ENCODE peak calls at places on chromosomes 4 and X, in six cellular contexts. P is IMR-90, I is mesenchymal stem cell, V is H1, U is neuronal stem cell, H is H9. B is an unnamed sample.

GRCh38 chrX:40130207-40130606 is 32.4 kb upstream of the BCOR start:
- DNase-seq in P (peak; percentile 70), H (no peak), V (no peak), I (peak; percentile 80), U (no peak), B (peak; percentile 71)

GRCh38 chrX:10722804-10723364 is 102.5 kb upstream of the MID1 start:
- DNase-seq in V (peak; percentile 76), H (peak; percentile 46), P (peak; percentile 67), U (peak; percentile 39), I (peak; percentile 37), B (peak; percentile 61)

GRCh38 chr4:4504783-4505182 is 37.1 kb downstream of the STX18 start:
- DNase-seq in P (no peak), H (no peak), V (no peak), I (no peak), U (no peak), B (no peak)

GRCh38 chr4:149264093-149264733 is 551.4 kb downstream of the IQCM start:
- DNase-seq in P (peak; percentile 74), V (peak; percentile 48), H (peak; percentile 46), I (peak; percentile 48), U (peak; percentile 26), B (peak; percentile 73)

GRCh38 chr4:17030543-17030942 is 132.1 kb upstream of the LDB2 start:
- DNase-seq in U (no peak), V (no peak), I (peak; percentile 75), P (peak; percentile 96), H (no peak), B (peak; percentile 53)

GRCh38 chr4:13527192-13527982 is 16.9 kb downstream of the NKX3-2 start:
- DNase-seq in H (no peak), U (no peak), I (no peak), P (no peak), V (peak; percentile 53), B (no peak)

GRCh38 chr4:138741366-138741765 is 274.2 kb upstream of the NOCT start:
- DNase-seq in P (no peak), H (no peak), I (no peak), V (no peak), U (no peak), B (no peak)

GRCh38 chrX:110003167-110004156 is 548 bp downstream of the TMEM164 start:
- DNase-seq in V (no peak), U (no peak), H (peak; percentile 31), P (no peak), I (peak; percentile 38), B (peak; percentile 44)

GRCh38 chr4:174170906-174171305 is 112.6 kb downstream of the FBXO8 start:
- DNase-seq in H (no peak), P (no peak), V (no peak), I (no peak), U (no peak), B (no peak)

GRCh38 chrX:106933538-106933961 is 13.3 kb downstream of the CLDN2 start:
- DNase-seq in U (no peak), P (peak; percentile 52), I (peak; percentile 14), H (no peak), V (no peak), B (peak; percentile 91)

GRCh38 chr4:21385706-21386105 is 562.9 kb downstream of the KCNIP4 start:
- DNase-seq in U (no peak), I (no peak), H (no peak), P (no peak), V (no peak), B (no peak)

GRCh38 chr4:146446555-146446954 is 75.2 kb downstream of the SLC10A7 start:
- DNase-seq in P (no peak), I (no peak), U (no peak), V (no peak), H (no peak), B (no peak)

GRCh38 chr4:185716008-185716976 is 95.7 kb downstream of the SORBS2 start:
- DNase-seq in I (no peak), P (no peak), V (no peak), H (no peak), U (no peak), B (no peak)

GRCh38 chr4:32022071-32022470 is 1301.9 kb downstream of the PCDH7 start:
- DNase-seq in P (no peak), I (no peak), H (no peak), V (no peak), U (no peak), B (no peak)

GRCh38 chr4:114474401-114474800 is 124.2 kb upstream of the UGT8 start:
- DNase-seq in H (no peak), I (no peak), V (no peak), P (no peak), U (no peak), B (no peak)

GRCh38 chr4:177404342-177404741 is 37.9 kb downstream of the AGA start:
- DNase-seq in V (no peak), P (no peak), H (no peak), U (no peak), I (no peak), B (no peak)

GRCh38 chr4:169105620-169106019 is 95.6 kb upstream of the CBR4 start:
- DNase-seq in U (no peak), H (no peak), V (no peak), I (no peak), P (no peak), B (no peak)

GRCh38 chr4:152014280-152014679 is 253.5 kb upstream of the GATB start:
- DNase-seq in V (no peak), I (no peak), U (no peak), P (no peak), H (no peak), B (no peak)

DNA sequence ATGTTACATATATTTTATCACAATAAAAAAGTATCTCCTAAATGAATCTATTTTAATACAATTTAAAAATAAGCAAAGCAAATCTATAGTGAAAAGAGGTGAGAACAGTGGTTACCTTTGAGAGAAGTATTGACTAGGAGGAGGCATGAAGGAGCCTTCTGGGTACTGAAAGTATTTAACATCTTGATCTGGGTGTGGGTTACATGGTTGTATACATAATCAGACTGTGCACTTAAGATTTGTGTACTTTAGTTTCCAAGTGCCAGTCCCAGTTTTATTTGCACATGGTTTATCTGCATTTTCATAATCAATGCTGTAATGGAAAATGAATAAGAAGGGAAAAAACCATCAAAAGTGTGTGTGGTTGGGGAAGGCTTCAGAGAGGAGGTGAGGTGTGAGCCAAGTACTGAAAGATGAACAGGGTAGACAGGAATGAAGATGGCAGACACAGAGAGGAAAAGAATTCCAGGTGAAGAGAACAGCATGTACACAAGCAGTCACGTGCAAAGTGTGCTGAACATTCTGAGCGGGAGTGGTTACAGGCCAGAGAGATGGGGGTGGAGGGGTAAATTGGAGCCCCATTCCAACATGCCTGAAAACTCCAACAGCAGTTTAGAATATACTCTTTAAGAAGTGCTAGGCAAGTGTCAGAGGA is 14.7 kb downstream of the MAP7D2 start:
- DNase-seq in V (no peak), H (no peak), U (no peak), I (no peak), P (no peak), B (no peak)
- H2AK5ac ChIP-seq in V (no peak overlapping the region), H (no peak overlapping the region), U (no peak overlapping the region), I (no peak overlapping the region), P (no peak overlapping the region), B (no peak overlapping the region)

DNA sequence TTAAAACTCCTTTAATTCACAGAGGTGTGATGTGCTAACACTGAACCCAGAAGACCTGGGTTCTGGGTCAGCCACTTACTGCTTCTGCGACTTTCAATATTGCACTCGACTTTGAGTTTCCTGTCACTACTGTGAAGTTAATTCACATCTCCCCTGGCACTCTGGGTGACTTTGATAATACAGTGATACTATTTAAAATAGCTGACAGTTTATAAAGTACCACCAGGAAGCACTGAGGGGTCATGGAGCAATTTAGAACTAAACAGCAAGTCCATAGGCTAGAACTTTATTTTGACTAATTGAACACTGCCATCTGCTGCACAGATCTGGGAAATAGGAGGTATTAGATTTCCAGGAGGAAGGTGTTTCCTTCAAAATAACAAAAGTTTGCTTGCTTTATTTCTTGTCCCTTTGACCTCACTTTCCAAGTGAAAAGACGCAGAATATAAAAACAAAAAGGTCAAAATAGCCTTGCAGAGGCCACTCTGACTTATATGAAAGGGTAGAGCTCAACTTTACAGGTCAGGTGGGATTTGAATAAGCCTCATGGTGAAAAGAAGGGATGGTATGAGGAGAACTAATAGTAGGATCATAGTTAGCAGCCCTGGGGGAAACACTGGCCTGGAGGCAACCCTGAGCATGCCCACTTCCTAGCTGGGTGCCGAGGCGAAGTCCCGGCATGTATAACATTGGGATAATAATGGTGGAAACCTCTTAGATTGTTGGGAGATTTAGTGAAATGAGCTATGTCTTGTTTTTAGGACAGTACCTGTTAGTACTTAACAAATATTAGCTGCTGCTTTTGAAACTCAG is 53.4 kb downstream of the ZNF518B start:
- DNase-seq in I (peak; percentile 6), V (no peak), H (no peak), P (peak; percentile 30), U (peak; percentile 17), B (peak; percentile 53)
- H2BK120ac ChIP-seq in I (no peak overlapping the region), V (no peak overlapping the region), H (no peak overlapping the region), P (no peak overlapping the region), U (no peak overlapping the region), B (no peak overlapping the region)

GRCh38 chr4:40280586-40280985 is 54.5 kb upstream of the CHRNA9 start:
- DNase-seq in V (no peak), I (no peak), P (no peak), H (no peak), U (no peak), B (no peak)

GRCh38 chr4:40281099-40281498 is 54.0 kb upstream of the CHRNA9 start:
- DNase-seq in U (no peak), V (no peak), P (no peak), H (no peak), I (no peak), B (no peak)

GRCh38 chr4:40283968-40284367 is 51.2 kb upstream of the CHRNA9 start:
- DNase-seq in P (no peak), V (no peak), H (no peak), U (no peak), I (no peak), B (peak; percentile 66)

GRCh38 chr4:40281913-40282312 is 53.2 kb upstream of the CHRNA9 start:
- DNase-seq in I (no peak), H (no peak), P (no peak), V (no peak), U (no peak), B (no peak)

DNA sequence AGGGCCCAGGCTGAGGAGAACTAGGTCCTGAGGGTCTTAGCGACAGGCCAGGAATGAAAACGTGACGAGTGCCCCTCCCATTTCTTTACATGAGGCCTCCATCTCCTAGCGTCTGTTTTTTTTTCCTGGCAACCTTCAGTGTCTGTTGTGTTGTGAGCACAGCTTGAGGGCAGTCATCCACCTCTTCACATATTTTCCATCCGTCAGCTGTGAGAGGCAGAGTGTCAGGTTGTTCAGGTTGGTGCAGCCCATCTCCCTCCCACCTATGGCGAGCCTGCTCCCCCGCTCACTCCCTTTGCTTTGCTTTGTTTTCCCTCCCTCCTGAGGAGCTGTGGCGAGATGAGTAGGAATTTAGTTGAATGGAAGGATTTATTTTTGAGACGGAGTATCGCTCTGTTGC is 51.7 kb upstream of the CHRNA9 start:
- DNase-seq in P (no peak), H (no peak), V (no peak), I (no peak), U (no peak), B (peak; percentile 63)
- H2AK5ac ChIP-seq in P (no peak overlapping the region), H (no peak overlapping the region), V (no peak overlapping the region), I (no peak overlapping the region), U (peak overlapping the region; percentile 87), B (no peak overlapping the region)

DNA sequence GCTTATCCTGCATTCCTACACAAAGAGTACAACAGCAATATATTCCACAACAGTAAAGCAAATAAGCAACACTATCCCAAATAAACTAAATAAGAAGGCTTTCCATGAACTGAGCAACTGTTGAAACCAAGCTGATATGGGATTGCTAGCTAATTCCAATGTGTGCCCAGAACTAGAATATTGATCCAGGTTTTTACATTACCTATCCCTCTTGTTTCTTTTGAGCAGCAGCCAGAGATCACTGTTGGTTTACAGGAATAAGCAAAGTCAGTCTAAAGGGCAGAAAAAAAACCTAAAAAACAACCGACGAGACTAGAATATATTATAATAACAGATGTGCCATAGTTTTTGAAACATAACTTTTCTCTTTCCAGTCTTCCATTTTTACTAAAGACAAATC is 22.4 kb upstream of the ADH4 start:
- DNase-seq in P (no peak), U (no peak), I (no peak), V (no peak), H (no peak), B (no peak)
- H2BK120ac ChIP-seq in P (no peak overlapping the region), U (no peak overlapping the region), I (no peak overlapping the region), V (no peak overlapping the region), H (no peak overlapping the region), B (no peak overlapping the region)